ENCODE peak calls at places on chromosome 22, in six cellular contexts. K is mesendoderm, L is adipocyte, E is left ventricle myocardium inferior, F is stomach, D is thoracic aorta. Z is an unnamed sample.

GRCh38 chr22:31170971-31171370 is 11.0 kb downstream of the RNF185 start:
- DNase-seq in K (no peak), L (no peak), E (no peak), F (no peak), D (no peak), Z (no peak)

GRCh38 chr22:50270302-50271010 is at the start of gene MAPK11:
- DNase-seq in K (peak; percentile 73), L (peak; percentile 87), E (peak; percentile 73), F (peak; percentile 75), D (no peak), Z (peak; percentile 62)

GRCh38 chr22:31211862-31212730 is at the start of gene LIMK2:
- DNase-seq in K (peak; percentile 94), L (peak; percentile 97), E (peak; percentile 96), F (peak; percentile 98), D (peak; percentile 77), Z (peak; percentile 94)

GRCh38 chr22:27776410-27776958 is 25.1 kb downstream of the MN1 start:
- DNase-seq in K (no peak), L (peak; percentile 68), E (no peak), F (no peak), D (no peak), Z (no peak)

GRCh38 chr22:42410708-42411107 is 21.5 kb downstream of the NFAM1 start:
- DNase-seq in K (no peak), L (no peak), E (no peak), F (no peak), D (no peak), Z (no peak)

GRCh38 chr22:50498322-50498861 is 9.1 kb downstream of the LMF2 start:
- DNase-seq in K (peak; percentile 85), L (peak; percentile 64), E (no peak), F (peak; percentile 83), D (no peak), Z (peak; percentile 29)

GRCh38 chr22:49553518-49554295 is 274.0 kb downstream of the BRD1 start:
- DNase-seq in K (peak; percentile 52), L (no peak), E (no peak), F (no peak), D (no peak), Z (no peak)

GRCh38 chr22:46061431-46062231 is 84.7 kb upstream of the WNT7B start:
- DNase-seq in K (peak; percentile 15), L (no peak), E (peak; percentile 22), F (peak; percentile 44), D (no peak), Z (no peak)

GRCh38 chr22:24810043-24810749 is 4.2 kb downstream of the SGSM1 start:
- DNase-seq in K (peak; percentile 71), L (no peak), E (no peak), F (peak; percentile 34), D (peak; percentile 44), Z (no peak)

GRCh38 chr22:37971475-37972434 is 12.6 kb downstream of the SOX10 start:
- DNase-seq in K (peak; percentile 59), L (no peak), E (no peak), F (no peak), D (no peak), Z (no peak)

GRCh38 chr22:17781319-17782031 is 7.2 kb upstream of the BID start:
- DNase-seq in K (no peak), L (peak; percentile 90), E (no peak), F (no peak), D (no peak), Z (peak; percentile 51)

GRCh38 chr22:36465232-36466021 is 16.0 kb downstream of the TXN2 start:
- DNase-seq in K (peak; percentile 60), L (peak; percentile 91), E (peak; percentile 75), F (peak; percentile 89), D (no peak), Z (no peak)

GRCh38 chr22:44395116-44396005 is 82.6 kb upstream of the SHISAL1 start:
- DNase-seq in K (no peak), L (no peak), E (peak; percentile 3), F (peak; percentile 17), D (no peak), Z (no peak)

GRCh38 chr22:45318558-45319318 is 9.0 kb downstream of the FAM118A start:
- DNase-seq in K (peak; percentile 48), L (no peak), E (no peak), F (no peak), D (no peak), Z (peak; percentile 62)

GRCh38 chr22:44455151-44455962 is 42.7 kb downstream of the RTL6 start:
- DNase-seq in K (no peak), L (no peak), E (no peak), F (peak; percentile 27), D (no peak), Z (peak; percentile 43)

GRCh38 chr22:31680764-31681624 is 19.0 kb upstream of the PISD start:
- DNase-seq in K (no peak), L (peak; percentile 79), E (peak; percentile 17), F (no peak), D (no peak), Z (no peak)

GRCh38 chr22:47621253-47621652 is 858.8 kb downstream of the TBC1D22A start:
- DNase-seq in K (no peak), L (no peak), E (no peak), F (no peak), D (no peak), Z (no peak)

GRCh38 chr22:40029189-40029890 is 34.6 kb downstream of the FAM83F start:
- DNase-seq in K (no peak), L (no peak), E (no peak), F (no peak), D (no peak), Z (no peak)

GRCh38 chr22:30905696-30906341 is 62.8 kb downstream of the MORC2 start:
- DNase-seq in K (no peak), L (no peak), E (no peak), F (no peak), D (no peak), Z (no peak)

GRCh38 chr22:30885591-30885990 is 83.0 kb downstream of the MORC2 start:
- DNase-seq in K (no peak), L (no peak), E (no peak), F (no peak), D (no peak), Z (no peak)

GRCh38 chr22:49418943-49419342 is 408.7 kb downstream of the BRD1 start:
- DNase-seq in K (no peak), L (no peak), E (no peak), F (no peak), D (no peak), Z (no peak)

GRCh38 chr22:49609207-49609876 is 218.3 kb downstream of the BRD1 start:
- DNase-seq in K (no peak), L (no peak), E (peak; percentile 7), F (no peak), D (no peak), Z (no peak)

GRCh38 chr22:30338802-30339201 is 12.1 kb upstream of the TBC1D10A start:
- DNase-seq in K (no peak), L (no peak), E (no peak), F (no peak), D (no peak), Z (no peak)

GRCh38 chr22:39859903-39860588 is 33.5 kb downstream of the ENTHD1 start:
- DNase-seq in K (no peak), L (no peak), E (no peak), F (no peak), D (no peak), Z (no peak)

GRCh38 chr22:28296452-28296851 is 377.4 kb upstream of the PITPNB start:
- DNase-seq in K (no peak), L (no peak), E (no peak), F (no peak), D (no peak), Z (no peak)

DNA sequence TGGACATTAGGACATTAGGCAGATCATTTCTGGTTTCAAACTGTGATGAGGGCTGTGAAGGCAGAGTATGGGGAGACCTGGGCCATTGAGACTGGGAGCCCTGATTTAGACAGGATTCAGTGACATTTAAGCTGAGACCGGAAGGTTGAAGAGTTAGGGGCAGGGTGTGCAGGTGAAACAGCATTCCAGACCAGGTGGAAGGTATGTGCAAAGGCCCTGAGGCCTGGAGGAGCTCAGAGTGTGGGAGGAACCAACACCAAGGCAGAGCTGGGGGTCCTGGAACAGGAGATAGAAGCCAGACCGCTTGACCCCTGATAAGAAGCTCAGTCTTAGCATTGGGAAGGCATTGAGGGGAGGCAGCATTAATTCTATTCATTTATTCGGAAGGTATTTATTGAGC is 32.5 kb downstream of the ZC3H7B start:
- DNase-seq in K (no peak), L (no peak), E (no peak), F (no peak), D (no peak), Z (no peak)
- H3K4me1 ChIP-seq in K (no peaks in the 10 kb centered on the region), L (no peaks in the 10 kb centered on the region), E (peaks cover 36% of the 10 kb centered on the region), F (no peaks in the 10 kb centered on the region), D (no peaks in the 10 kb centered on the region), Z (no peaks in the 10 kb centered on the region)

DNA sequence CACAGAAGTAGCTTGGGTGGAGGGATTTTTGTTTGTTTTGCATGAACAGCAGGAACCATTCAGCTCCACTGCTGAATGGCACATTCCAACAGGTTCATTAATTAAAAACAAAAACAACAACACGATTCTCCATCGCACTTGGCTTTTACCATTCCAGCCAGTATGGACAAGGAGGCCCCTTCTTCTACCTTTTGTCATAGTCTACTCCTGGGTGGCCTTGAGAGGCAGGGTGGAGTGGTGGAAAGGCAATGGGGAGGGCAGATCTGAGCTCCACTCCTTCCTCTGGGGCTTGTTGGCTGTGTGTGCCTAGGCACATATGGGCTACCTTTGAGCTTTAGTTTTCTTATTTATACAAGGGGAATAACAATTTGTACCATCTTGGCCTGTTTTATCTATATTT is 4.8 kb downstream of the TIMP3 start:
- DNase-seq in K (no peak), L (no peak), E (no peak), F (no peak), D (no peak), Z (no peak)
- H3K4me3 ChIP-seq in K (no peak overlapping the region), L (peak overlapping the region; percentile 82), E (peak overlapping the region; percentile 100), F (no peak overlapping the region), D (no peak overlapping the region), Z (no peak overlapping the region)

GRCh38 chr22:32842486-32842885 is 41.0 kb downstream of the TIMP3 start:
- DNase-seq in K (no peak), L (no peak), E (no peak), F (no peak), D (no peak), Z (no peak)

GRCh38 chr22:32847067-32847491 is 45.6 kb downstream of the TIMP3 start:
- DNase-seq in K (no peak), L (no peak), E (peak; percentile 47), F (no peak), D (no peak), Z (no peak)

GRCh38 chr22:32843300-32843699 is 41.8 kb downstream of the TIMP3 start:
- DNase-seq in K (no peak), L (no peak), E (no peak), F (no peak), D (no peak), Z (no peak)

GRCh38 chr22:32841175-32841574 is 39.7 kb downstream of the TIMP3 start:
- DNase-seq in K (no peak), L (no peak), E (no peak), F (no peak), D (no peak), Z (no peak)

GRCh38 chr22:32844251-32844650 is 42.7 kb downstream of the TIMP3 start:
- DNase-seq in K (no peak), L (no peak), E (no peak), F (no peak), D (no peak), Z (no peak)
- H3K4me1 ChIP-seq in K (no peaks in the 10 kb centered on the region), L (peaks cover 25% of the 10 kb centered on the region), E (peaks cover 100% of the 10 kb centered on the region), F (peaks cover 14% of the 10 kb centered on the region), D (peaks cover 79% of the 10 kb centered on the region), Z (no peaks in the 10 kb centered on the region)

DNA sequence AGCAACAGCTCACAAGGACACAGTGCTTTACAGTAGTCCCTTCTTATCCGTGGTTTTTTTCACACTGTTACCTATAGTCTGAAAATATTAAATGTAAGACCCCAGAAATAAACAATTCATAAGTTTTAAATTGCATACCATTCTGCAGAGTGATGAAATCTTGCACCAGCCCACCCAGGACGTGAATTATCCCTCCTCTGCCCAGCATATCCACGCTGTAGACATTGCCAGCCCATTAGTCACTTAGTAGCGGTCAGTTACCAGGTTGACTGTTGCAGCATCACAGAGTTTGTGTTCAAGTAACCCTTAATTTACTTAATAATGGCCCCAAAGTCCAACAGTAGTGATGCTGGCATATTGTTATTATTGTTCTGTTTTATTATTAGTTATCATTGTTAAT is 3.6 kb downstream of the CLTCL1 start:
- DNase-seq in K (peak; percentile 43), L (peak; percentile 87), E (no peak), F (no peak), D (no peak), Z (no peak)
- H3K4me3 ChIP-seq in K (no peak overlapping the region), L (no peak overlapping the region), E (no peak overlapping the region), F (no peak overlapping the region), D (no peak overlapping the region), Z (no peak overlapping the region)

Z was measured in effector memory CD4-positive, alpha-beta T cell.